ENCODE peak calls at places on chromosomes 5 and 9, in ten cellular contexts. F is stimulated activated CD4-positive, alpha-beta T cell treated with anti-CD3 and anti-CD28 coated beads, Interleukin-1b, Interleukin-23, amount 100 ng/mL, for 48 hours; J is fibroblast of pulmonary artery; S is gastrocnemius medialis; R is glutamatergic neuron; I is mucosa of gallbladder; M is endothelial cell; V is head of caudate nucleus; X is HTR-8/SVneo; T is activated CD8-positive, alpha-beta memory T cell treated with anti-CD3 and anti-CD28 coated beads for 4 hours. A is an unnamed sample.
A peak's percentile ranks its signal among the peaks of the same experiment; 100 is the strongest.

GRCh38 chr9:111630182-111631070 is 708 bp upstream of the DNAJC25 start:
- DNase-seq in F (no peak), J (no peak), S (no peak), R (no peak), I (no peak), M (no peak), V (no peak), X (no peak), T (no peak), A (no peak)

GRCh38 chr5:149355688-149356087 is 2.2 kb upstream of the PCYOX1L start:
- DNase-seq in F (peak; percentile 67), J (no peak), S (no peak), R (no peak), I (no peak), M (no peak), V (no peak), X (no peak), T (no peak), A (no peak)

GRCh38 chr9:137764981-137765380 is 112.6 kb upstream of the CACNA1B start:
- DNase-seq in F (no peak), J (no peak), S (no peak), R (no peak), I (no peak), M (no peak), V (no peak), X (no peak), T (no peak), A (no peak)

GRCh38 chr9:27333241-27334052 is 36.5 kb upstream of the EQTN start:
- DNase-seq in F (peak; percentile 30), J (peak; percentile 88), S (peak; percentile 44), R (peak; percentile 50), I (peak; percentile 61), M (peak; percentile 62), V (peak; percentile 70), X (peak; percentile 53), T (no peak), A (no peak)

GRCh38 chr5:127796207-127796606 is 93.0 kb downstream of the CCDC192 start:
- DNase-seq in F (no peak), J (no peak), S (no peak), R (no peak), I (no peak), M (no peak), V (no peak), X (no peak), T (no peak), A (no peak)

GRCh38 chr5:478355-478981 is 35.5 kb downstream of the EXOC3 start:
- DNase-seq in F (no peak), J (no peak), S (no peak), R (no peak), I (no peak), M (no peak), V (no peak), X (no peak), T (no peak), A (no peak)

GRCh38 chr5:1037671-1038416 is 29.2 kb downstream of the NKD2 start:
- DNase-seq in F (no peak), J (no peak), S (no peak), R (peak; percentile 14), I (no peak), M (no peak), V (no peak), X (no peak), T (no peak), A (no peak)

GRCh38 chr9:15423328-15423985 is 781 bp downstream of the SNAPC3 start:
- DNase-seq in F (peak; percentile 16), J (peak; percentile 49), S (no peak), R (no peak), I (no peak), M (no peak), V (no peak), X (no peak), T (no peak), A (no peak)

GRCh38 chr5:8005416-8005815 is 136.5 kb downstream of the MTRR start:
- DNase-seq in F (no peak), J (no peak), S (no peak), R (no peak), I (no peak), M (no peak), V (no peak), X (no peak), T (no peak), A (no peak)

GRCh38 chr5:107887181-107887580 is 216.4 kb upstream of the EFNA5 start:
- DNase-seq in F (no peak), J (no peak), S (no peak), R (no peak), I (no peak), M (no peak), V (no peak), X (no peak), T (no peak), A (no peak)